ENCODE peak calls at places on chromosomes 2 and 18, in four cellular contexts. One of them, this sample, is unnamed.
A peak's percentile ranks its signal among the peaks of the same experiment; 100 is the strongest.

GRCh38 chr2:137161250-137161649 is 395.9 kb downstream of the THSD7B start:
- DNase-seq in CD4-positive, alpha-beta T cell: no peak
- DNase-seq in PC-9: no peak
- DNase-seq in pancreas: no peak
- DNase-seq in this sample: no peak

GRCh38 chr2:8543412-8544167 is 138.3 kb upstream of the ID2 start:
- DNase-seq in PC-9: no peak
- DNase-seq in pancreas: no peak
- DNase-seq in CD4-positive, alpha-beta T cell: no peak
- DNase-seq in this sample: no peak

GRCh38 chr2:39583781-39584180 is 81.9 kb upstream of the TMEM178A start:
- DNase-seq in pancreas: no peak
- DNase-seq in CD4-positive, alpha-beta T cell: no peak
- DNase-seq in PC-9: no peak
- DNase-seq in this sample: no peak

GRCh38 chr2:129723277-129724020 is 256.0 kb upstream of the RAB6C start:
- DNase-seq in PC-9: no peak
- DNase-seq in CD4-positive, alpha-beta T cell: no peak
- DNase-seq in pancreas: no peak
- DNase-seq in this sample: no peak

GRCh38 chr18:58195278-58195721 is 151.3 kb downstream of the NEDD4L start:
- DNase-seq in pancreas: peak; percentile 57
- DNase-seq in CD4-positive, alpha-beta T cell: no peak
- DNase-seq in PC-9: no peak
- DNase-seq in this sample: peak; percentile 54

GRCh38 chr2:146820672-146821071 is 1024.2 kb upstream of the ACVR2A start:
- DNase-seq in pancreas: no peak
- DNase-seq in CD4-positive, alpha-beta T cell: no peak
- DNase-seq in PC-9: no peak
- DNase-seq in this sample: no peak

GRCh38 chr2:223815186-223815883 is 22.0 kb downstream of the AP1S3 start:
- DNase-seq in CD4-positive, alpha-beta T cell: no peak
- DNase-seq in PC-9: peak; percentile 100
- DNase-seq in pancreas: no peak
- DNase-seq in this sample: peak; percentile 73

GRCh38 chr2:21041943-21042707 is 1.7 kb downstream of the APOB start:
- DNase-seq in pancreas: no peak
- DNase-seq in CD4-positive, alpha-beta T cell: no peak
- DNase-seq in PC-9: no peak
- DNase-seq in this sample: no peak

GRCh38 chr18:51083398-51083797 is 53.4 kb downstream of the SMAD4 start:
- DNase-seq in pancreas: no peak
- DNase-seq in CD4-positive, alpha-beta T cell: no peak
- DNase-seq in PC-9: peak; percentile 51
- DNase-seq in this sample: no peak

GRCh38 chr18:60372598-60372997 is at the start of gene MC4R:
- DNase-seq in PC-9: no peak
- DNase-seq in CD4-positive, alpha-beta T cell: no peak
- DNase-seq in pancreas: no peak
- DNase-seq in this sample: peak; percentile 24

GRCh38 chr2:9941196-9941995 is 10.1 kb upstream of the GRHL1 start:
- DNase-seq in CD4-positive, alpha-beta T cell: no peak
- DNase-seq in PC-9: peak; percentile 96
- DNase-seq in pancreas: no peak
- DNase-seq in this sample: no peak

GRCh38 chr2:20175267-20175666 is 49.7 kb downstream of the SDC1 start:
- DNase-seq in CD4-positive, alpha-beta T cell: no peak
- DNase-seq in pancreas: no peak
- DNase-seq in PC-9: no peak
- DNase-seq in this sample: no peak

GRCh38 chr2:230947908-230948365 is 22.9 kb upstream of the GPR55 start:
- DNase-seq in pancreas: no peak
- DNase-seq in PC-9: no peak
- DNase-seq in CD4-positive, alpha-beta T cell: no peak
- DNase-seq in this sample: no peak

GRCh38 chr2:65576861-65577601 is 144.6 kb upstream of the SPRED2 start:
- DNase-seq in PC-9: peak; percentile 98
- DNase-seq in CD4-positive, alpha-beta T cell: no peak
- DNase-seq in pancreas: no peak
- DNase-seq in this sample: peak; percentile 14

GRCh38 chr2:30230855-30231725 is at the start of gene LBH:
- DNase-seq in pancreas: peak; percentile 52
- DNase-seq in PC-9: no peak
- DNase-seq in CD4-positive, alpha-beta T cell: peak; percentile 87
- DNase-seq in this sample: peak; percentile 23

GRCh38 chr2:104125096-104125495 is 728.8 kb upstream of the POU3F3 start:
- DNase-seq in pancreas: no peak
- DNase-seq in CD4-positive, alpha-beta T cell: no peak
- DNase-seq in PC-9: no peak
- DNase-seq in this sample: no peak

GRCh38 chr2:170313636-170314348 is 135.8 kb downstream of the MYO3B start:
- DNase-seq in pancreas: no peak
- DNase-seq in CD4-positive, alpha-beta T cell: no peak
- DNase-seq in PC-9: no peak
- DNase-seq in this sample: no peak

GRCh38 chr2:165251361-165251760 is 12.1 kb downstream of the SCN2A start:
- DNase-seq in pancreas: no peak
- DNase-seq in CD4-positive, alpha-beta T cell: no peak
- DNase-seq in PC-9: no peak
- DNase-seq in this sample: no peak

GRCh38 chr2:113278812-113279139 is at the start of gene PAX8:
- DNase-seq in CD4-positive, alpha-beta T cell: no peak
- DNase-seq in pancreas: no peak
- DNase-seq in PC-9: no peak
- DNase-seq in this sample: no peak

GRCh38 chr2:54724560-54725342 is 1.3 kb downstream of the EML6 start:
- DNase-seq in pancreas: peak; percentile 17
- DNase-seq in CD4-positive, alpha-beta T cell: no peak
- DNase-seq in PC-9: no peak
- DNase-seq in this sample: peak; percentile 19

GRCh38 chr2:105261061-105261460 is 19.5 kb downstream of the GPR45 start:
- DNase-seq in pancreas: no peak
- DNase-seq in CD4-positive, alpha-beta T cell: no peak
- DNase-seq in PC-9: no peak
- DNase-seq in this sample: peak; percentile 70

GRCh38 chr2:174529916-174530315 is 43.1 kb upstream of the GPR155 start:
- DNase-seq in PC-9: no peak
- DNase-seq in pancreas: no peak
- DNase-seq in CD4-positive, alpha-beta T cell: no peak
- DNase-seq in this sample: no peak

GRCh38 chr18:49214058-49214457 is 246.4 kb downstream of the DYM start:
- DNase-seq in CD4-positive, alpha-beta T cell: no peak
- DNase-seq in pancreas: no peak
- DNase-seq in PC-9: no peak
- DNase-seq in this sample: no peak

GRCh38 chr2:20100711-20101110 is 49.3 kb upstream of the LAPTM4A start:
- DNase-seq in PC-9: no peak
- DNase-seq in pancreas: no peak
- DNase-seq in CD4-positive, alpha-beta T cell: no peak
- DNase-seq in this sample: no peak

GRCh38 chr2:178679891-178680290 is 127.3 kb downstream of the TTN start:
- DNase-seq in PC-9: peak; percentile 39
- DNase-seq in pancreas: no peak
- DNase-seq in CD4-positive, alpha-beta T cell: no peak
- DNase-seq in this sample: no peak

GRCh38 chr2:127640082-127641072 is 5.6 kb upstream of the GPR17 start:
- DNase-seq in PC-9: no peak
- DNase-seq in CD4-positive, alpha-beta T cell: no peak
- DNase-seq in pancreas: no peak
- DNase-seq in this sample: no peak

GRCh38 chr2:215678094-215678493 is 242.2 kb upstream of the FN1 start:
- DNase-seq in CD4-positive, alpha-beta T cell: no peak
- DNase-seq in PC-9: peak; percentile 66
- DNase-seq in pancreas: no peak
- DNase-seq in this sample: no peak

GRCh38 chr2:70703900-70704549 is 64.0 kb downstream of the ADD2 start:
- DNase-seq in pancreas: no peak
- DNase-seq in PC-9: no peak
- DNase-seq in CD4-positive, alpha-beta T cell: no peak
- DNase-seq in this sample: no peak

DNA sequence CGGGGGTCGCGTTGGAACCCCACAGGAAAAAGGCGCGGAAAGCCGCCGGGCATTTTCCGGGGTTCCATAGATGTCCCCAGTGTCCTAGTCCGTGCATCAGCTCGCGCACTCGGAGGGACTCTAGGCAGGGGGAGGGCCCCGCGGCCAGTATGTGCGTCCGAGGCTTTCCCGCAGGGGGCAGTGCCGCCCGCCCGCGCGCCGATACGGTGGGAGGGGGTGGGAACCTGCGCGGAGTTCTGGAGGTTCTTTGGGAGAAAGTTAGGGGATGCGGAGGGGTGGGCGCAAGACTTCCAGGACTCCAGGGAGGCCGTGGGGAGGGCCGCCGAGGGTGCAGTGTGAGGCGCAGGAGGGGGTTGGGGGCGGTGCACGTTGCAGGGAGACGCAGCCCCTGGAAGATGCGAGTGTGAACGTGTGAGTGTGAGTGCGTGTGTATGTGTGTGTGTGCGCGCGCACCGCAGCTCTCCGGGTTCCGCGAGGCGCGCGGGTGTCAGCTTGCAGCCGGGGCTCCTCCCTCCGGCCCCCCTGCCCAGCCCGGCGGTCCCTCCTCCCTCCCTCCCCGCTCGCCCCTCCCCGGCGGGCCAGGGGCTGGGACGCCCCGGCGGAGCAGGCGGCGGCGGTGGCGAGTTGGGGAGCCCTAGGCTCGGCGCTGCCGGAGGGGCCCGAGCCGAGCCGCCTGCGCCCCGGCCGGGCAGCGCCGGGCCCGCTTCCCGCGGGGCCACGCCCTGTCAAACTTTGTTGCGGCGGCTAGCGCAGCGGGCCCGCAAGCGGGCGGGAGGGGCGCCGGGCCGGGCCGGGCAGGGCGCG is at the start of gene TCF7L1:
- DNase-seq in PC-9: no peak
- DNase-seq in pancreas: peak; percentile 64
- DNase-seq in CD4-positive, alpha-beta T cell: no peak
- DNase-seq in this sample: peak; percentile 86
- TF ChIP-seq CTCF in PC-9: peak; percentile 72
- TF ChIP-seq CTCF in pancreas: peak; percentile 41
- TF ChIP-seq CTCF in CD4-positive, alpha-beta T cell: no peak
- TF ChIP-seq CTCF in this sample: peak; percentile 89

GRCh38 chr18:22563098-22563707 is 145.5 kb upstream of the CTAGE1 start:
- DNase-seq in PC-9: peak; percentile 68
- DNase-seq in CD4-positive, alpha-beta T cell: no peak
- DNase-seq in pancreas: peak; percentile 22
- DNase-seq in this sample: peak; percentile 65
- TF ChIP-seq CTCF in PC-9: peak; percentile 80
- TF ChIP-seq CTCF in CD4-positive, alpha-beta T cell: no peak
- TF ChIP-seq CTCF in pancreas: peak; percentile 36
- TF ChIP-seq CTCF in this sample: peak; percentile 52

GRCh38 chr2:240864475-240864874 is 4.1 kb upstream of the AGXT start:
- DNase-seq in CD4-positive, alpha-beta T cell: no peak
- DNase-seq in PC-9: no peak
- DNase-seq in pancreas: no peak
- DNase-seq in this sample: no peak
- TF ChIP-seq CTCF in CD4-positive, alpha-beta T cell: no peak
- TF ChIP-seq CTCF in PC-9: no peak
- TF ChIP-seq CTCF in pancreas: no peak
- TF ChIP-seq CTCF in this sample: no peak

DNA sequence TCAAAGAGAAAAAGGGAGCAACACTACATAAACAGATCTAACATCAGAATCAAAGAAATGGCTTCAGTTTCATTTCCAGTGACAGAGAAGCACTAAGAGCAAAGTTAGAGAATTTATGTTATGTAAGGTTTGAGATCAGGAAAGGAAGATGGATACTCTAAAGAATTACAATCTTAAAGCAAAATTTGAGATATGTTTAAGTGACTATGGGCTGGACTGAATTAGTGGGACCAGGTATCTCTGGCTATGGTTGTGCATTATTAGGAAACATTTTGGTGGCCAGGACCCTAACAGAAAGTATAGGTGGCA is 208.2 kb downstream of the CCDC178 start:
- DNase-seq in CD4-positive, alpha-beta T cell: no peak
- DNase-seq in PC-9: no peak
- DNase-seq in pancreas: no peak
- DNase-seq in this sample: no peak
- TF ChIP-seq CTCF in CD4-positive, alpha-beta T cell: no peak
- TF ChIP-seq CTCF in PC-9: no peak
- TF ChIP-seq CTCF in pancreas: no peak
- TF ChIP-seq CTCF in this sample: no peak

DNA sequence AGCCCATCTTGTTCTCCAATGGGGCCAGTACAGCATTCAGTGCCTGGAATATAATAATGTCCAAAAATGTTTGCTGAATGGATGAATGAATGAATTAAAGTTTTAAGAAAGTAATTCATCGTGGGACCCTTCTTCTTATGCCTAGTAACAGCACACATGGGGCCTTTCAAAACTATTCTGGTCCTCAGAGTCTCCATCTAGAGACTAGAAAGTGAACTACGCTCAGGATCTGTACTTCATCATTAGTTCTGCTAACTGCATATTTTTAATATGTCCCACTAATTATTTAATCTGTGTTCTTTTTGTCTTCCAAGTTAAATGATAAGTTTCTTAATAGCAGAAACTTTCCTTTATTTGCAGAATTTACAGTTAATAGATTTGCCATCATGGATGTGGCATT is 172.5 kb downstream of the SMAD2 start:
- DNase-seq in PC-9: no peak
- DNase-seq in pancreas: no peak
- DNase-seq in CD4-positive, alpha-beta T cell: no peak
- DNase-seq in this sample: no peak
- TF ChIP-seq CTCF in PC-9: peak; percentile 32
- TF ChIP-seq CTCF in pancreas: no peak
- TF ChIP-seq CTCF in CD4-positive, alpha-beta T cell: peak; percentile 17
- TF ChIP-seq CTCF in this sample: peak; percentile 38

GRCh38 chr18:22330508-22330907 is 87.2 kb downstream of the CTAGE1 start:
- DNase-seq in pancreas: no peak
- DNase-seq in CD4-positive, alpha-beta T cell: no peak
- DNase-seq in PC-9: no peak
- DNase-seq in this sample: no peak
- TF ChIP-seq CTCF in pancreas: no peak
- TF ChIP-seq CTCF in CD4-positive, alpha-beta T cell: no peak
- TF ChIP-seq CTCF in PC-9: no peak
- TF ChIP-seq CTCF in this sample: no peak

GRCh38 chr18:9188359-9189231 is 52.0 kb downstream of the ANKRD12 start:
- DNase-seq in pancreas: no peak
- DNase-seq in CD4-positive, alpha-beta T cell: no peak
- DNase-seq in PC-9: no peak
- DNase-seq in this sample: no peak
- TF ChIP-seq CTCF in pancreas: no peak
- TF ChIP-seq CTCF in CD4-positive, alpha-beta T cell: no peak
- TF ChIP-seq CTCF in PC-9: no peak
- TF ChIP-seq CTCF in this sample: no peak

DNA sequence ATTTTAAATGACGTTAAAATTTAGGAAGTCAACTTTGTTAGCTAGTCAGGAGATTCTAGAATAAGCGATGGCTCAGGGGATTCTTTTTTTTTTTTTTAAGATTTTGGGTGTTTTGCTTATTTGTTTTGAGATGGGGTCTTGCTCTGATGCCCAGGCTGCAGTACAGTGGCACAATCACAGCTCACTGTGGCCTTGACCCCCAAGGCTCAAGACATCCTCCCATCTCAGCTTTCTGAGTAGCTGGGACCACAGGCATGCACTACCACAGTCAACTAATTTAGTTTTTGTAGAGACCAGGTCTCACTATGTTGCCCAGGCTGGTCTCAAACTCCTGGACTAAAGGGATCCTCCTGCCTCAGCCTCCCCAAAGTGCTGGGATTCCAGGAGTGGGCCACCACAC is 16.9 kb downstream of the ATL2 start:
- DNase-seq in pancreas: no peak
- DNase-seq in CD4-positive, alpha-beta T cell: no peak
- DNase-seq in PC-9: no peak
- DNase-seq in this sample: no peak
- TF ChIP-seq CTCF in pancreas: no peak
- TF ChIP-seq CTCF in CD4-positive, alpha-beta T cell: no peak
- TF ChIP-seq CTCF in PC-9: no peak
- TF ChIP-seq CTCF in this sample: no peak

GRCh38 chr18:36335476-36336279 is 38.2 kb downstream of the FHOD3 start:
- DNase-seq in CD4-positive, alpha-beta T cell: no peak
- DNase-seq in PC-9: no peak
- DNase-seq in pancreas: no peak
- DNase-seq in this sample: no peak
- TF ChIP-seq CTCF in CD4-positive, alpha-beta T cell: no peak
- TF ChIP-seq CTCF in PC-9: no peak
- TF ChIP-seq CTCF in pancreas: no peak
- TF ChIP-seq CTCF in this sample: no peak